ENCODE peak calls at places on chromosomes 13 and 19, in six cellular contexts. L is CD8-positive, alpha-beta memory T cell; C is endothelial cell; X is ELR; G is Caco-2; S is activated CD4-positive, alpha-beta T cell treated with anti-CD3 and anti-CD28 coated beads for 36 hours. P is an unnamed sample.

GRCh38 chr19:12642506-12642905 is 24.0 kb downstream of the MAN2B1 start:
- DNase-seq in L (no peak), C (no peak), X (no peak), G (no peak), S (no peak), P (no peak)

GRCh38 chr19:16807416-16808274 is 21.6 kb upstream of the SIN3B start:
- DNase-seq in L (no peak), C (no peak), X (no peak), G (no peak), S (no peak), P (no peak)

GRCh38 chr19:6417713-6418561 is 6.7 kb downstream of the KHSRP start:
- DNase-seq in L (no peak), C (peak; percentile 34), X (peak; percentile 27), G (no peak), S (no peak), P (peak; percentile 27)

GRCh38 chr13:85197431-85197830 is 601.8 kb downstream of the SLITRK6 start:
- DNase-seq in L (no peak), C (peak; percentile 9), X (no peak), G (no peak), S (no peak), P (no peak)

GRCh38 chr13:77207943-77208342 is 119.0 kb downstream of the MYCBP2 start:
- DNase-seq in L (no peak), C (no peak), X (peak; percentile 81), G (no peak), S (no peak), P (peak; percentile 53)

GRCh38 chr19:4075373-4075772 is 8.7 kb upstream of the ZBTB7A start:
- DNase-seq in L (no peak), C (no peak), X (no peak), G (no peak), S (peak; percentile 71), P (no peak)

GRCh38 chr13:27450921-27451461 is 627 bp upstream of the MTIF3 start:
- DNase-seq in L (no peak), C (peak; percentile 33), X (peak; percentile 62), G (peak; percentile 63), S (peak; percentile 51), P (peak; percentile 9)

GRCh38 chr19:20923077-20923871 is at the start of gene ZNF85:
- DNase-seq in L (peak; percentile 88), C (peak; percentile 84), X (peak; percentile 93), G (no peak), S (peak; percentile 95), P (peak; percentile 94)

GRCh38 chr13:100392709-100393630 is 195.6 kb downstream of the GGACT start:
- DNase-seq in L (no peak), C (no peak), X (peak; percentile 99), G (peak; percentile 85), S (peak; percentile 85), P (peak; percentile 94)

GRCh38 chr19:934865-935422 is 9.1 kb downstream of the ARID3A start:
- DNase-seq in L (no peak), C (no peak), X (no peak), G (no peak), S (no peak), P (peak; percentile 54)

GRCh38 chr19:13102666-13103584 is at the start of gene LYL1:
- DNase-seq in L (no peak), C (peak; percentile 99), X (peak; percentile 75), G (peak; percentile 74), S (peak; percentile 54), P (peak; percentile 33)

P was measured in Daoy.